ENCODE peak calls at places on chromosome 19, in seven cellular contexts. Z is lung; M is adipocyte; T is neural progenitor cell; F is left colon; I is EL; O is stimulated activated CD8-positive, alpha-beta memory T cell treated with anti-CD3 and anti-CD28 coated beads, Interleukin-7, amount 100 ng/mL, for 48 hours. P is an unnamed sample.

GRCh38 chr19:41356984-41357739 is 3.4 kb upstream of the TGFB1 start:
- DNase-seq in O (no peak), Z (no peak), M (no peak), T (no peak), F (no peak), I (no peak), P (no peak)

GRCh38 chr19:43812689-43813088 is 10.4 kb upstream of the LYPD5 start:
- DNase-seq in F (no peak), O (no peak), M (no peak), Z (no peak), I (no peak), T (no peak), P (no peak)

GRCh38 chr19:15675560-15675959 is 2.7 kb downstream of the CYP4F12 start:
- DNase-seq in T (no peak), M (no peak), F (no peak), O (no peak), I (no peak), Z (no peak), P (no peak)

GRCh38 chr19:46890423-46891170 is 29.8 kb downstream of the ARHGAP35 start:
- DNase-seq in F (peak; percentile 33), O (no peak), M (peak; percentile 95), T (no peak), Z (no peak), I (peak; percentile 95), P (peak; percentile 96)

GRCh38 chr19:16342002-16342715 is 17.5 kb downstream of the KLF2 start:
- DNase-seq in M (no peak), T (no peak), F (no peak), Z (no peak), O (no peak), I (no peak), P (peak; percentile 39)

GRCh38 chr19:18961767-18962423 is 20.9 kb upstream of the HOMER3 start:
- DNase-seq in M (no peak), T (peak; percentile 85), I (no peak), O (no peak), F (no peak), Z (no peak), P (no peak)

GRCh38 chr19:32471095-32471494 is 65.5 kb downstream of the DPY19L3 start:
- DNase-seq in T (no peak), F (no peak), O (no peak), I (no peak), M (no peak), Z (no peak), P (no peak)

GRCh38 chr19:54415208-54415900 is at the start of gene TTYH1:
- DNase-seq in T (peak; percentile 78), O (no peak), Z (no peak), I (no peak), F (no peak), M (no peak), P (no peak)

GRCh38 chr19:10885241-10886169 is 14.2 kb downstream of the CARM1 start:
- DNase-seq in Z (no peak), O (no peak), T (peak; percentile 47), I (no peak), F (no peak), M (peak; percentile 51), P (peak; percentile 37)

GRCh38 chr19:3644351-3645066 is 17.9 kb upstream of the CACTIN start:
- DNase-seq in T (no peak), Z (no peak), O (no peak), F (no peak), I (no peak), M (no peak), P (peak; percentile 36)

GRCh38 chr19:56170261-56170660 is 5.5 kb upstream of the GALP start:
- DNase-seq in O (no peak), F (no peak), I (no peak), Z (peak; percentile 90), T (no peak), M (no peak), P (peak; percentile 33)

GRCh38 chr19:7288131-7288530 is 6.1 kb downstream of the INSR start:
- DNase-seq in O (no peak), I (no peak), M (no peak), Z (no peak), F (no peak), T (no peak), P (no peak)

GRCh38 chr19:35446194-35446593 is 1.9 kb upstream of the FFAR2 start:
- DNase-seq in F (no peak), O (no peak), I (no peak), Z (no peak), T (no peak), M (no peak), P (no peak)

GRCh38 chr19:38617764-38618589 is at the start of gene MAP4K1:
- DNase-seq in Z (no peak), O (peak; percentile 52), I (no peak), M (no peak), T (peak; percentile 20), F (peak; percentile 72), P (no peak)

GRCh38 chr19:1161716-1162115 is 12.4 kb downstream of the SBNO2 start:
- DNase-seq in Z (no peak), I (no peak), T (no peak), F (no peak), O (no peak), M (no peak), P (peak; percentile 45)

GRCh38 chr19:38266981-38267597 is 2.7 kb downstream of the SPINT2 start:
- DNase-seq in I (peak; percentile 59), Z (no peak), M (peak; percentile 44), F (peak; percentile 60), T (no peak), O (no peak), P (peak; percentile 72)

GRCh38 chr19:31701146-31701545 is 351.9 kb upstream of the TSHZ3 start:
- DNase-seq in Z (peak; percentile 17), O (no peak), T (no peak), M (no peak), I (no peak), F (no peak), P (no peak)

GRCh38 chr19:35549174-35549788 is 3.9 kb downstream of the TMEM147 start:
- DNase-seq in F (peak; percentile 50), T (peak; percentile 91), O (no peak), M (peak; percentile 92), Z (peak; percentile 67), I (peak; percentile 70), P (peak; percentile 84)

GRCh38 chr19:1572795-1573194 is 4.7 kb upstream of the MEX3D start:
- DNase-seq in F (no peak), I (no peak), Z (no peak), M (no peak), O (no peak), T (no peak), P (no peak)

GRCh38 chr19:3945838-3946237 is 13.0 kb downstream of the NMRK2 start:
- DNase-seq in Z (no peak), I (no peak), T (no peak), F (no peak), O (no peak), M (no peak), P (peak; percentile 56)

GRCh38 chr19:8569066-8569761 is 8.0 kb downstream of the MYO1F start:
- DNase-seq in T (no peak), O (no peak), M (peak; percentile 81), I (peak; percentile 93), F (peak; percentile 66), Z (peak; percentile 66), P (peak; percentile 97)